ENCODE peak calls at places on chromosomes 13 and 19, in eight cellular contexts. X is mucosa of gallbladder; U is HS-5; W is Right ventricle myocardium superior; V is HS-27A; H is stimulated activated CD4-positive, alpha-beta T cell treated with anti-CD3 and anti-CD28 coated beads, Interleukin-1b, Interleukin-23, amount 100 ng/mL, for 24 hours; F is psoas muscle; J is left colon. A is an unnamed sample.
A peak's percentile ranks its signal among the peaks of the same experiment; 100 is the strongest.

GRCh38 chr19:2814426-2814825 is 5.2 kb upstream of the ZNF554 start:
- DNase-seq in W (no peak), X (no peak), V (no peak), H (no peak), U (no peak), F (no peak), J (no peak), A (no peak)

GRCh38 chr19:53809518-53810186 is 14.5 kb downstream of the NLRP12 start:
- DNase-seq in H (no peak), J (no peak), F (no peak), W (no peak), V (no peak), U (no peak), X (no peak), A (no peak)

GRCh38 chr13:94119360-94119936 is 360.0 kb downstream of the DCT start:
- DNase-seq in W (no peak), X (peak; percentile 70), H (no peak), U (no peak), V (no peak), J (peak; percentile 66), F (no peak), A (no peak)

GRCh38 chr13:30128095-30128494 is 179.3 kb downstream of the KATNAL1 start:
- DNase-seq in H (no peak), V (no peak), U (no peak), W (no peak), J (no peak), X (no peak), F (no peak), A (no peak)

GRCh38 chr19:55095260-55096060 is 19.8 kb downstream of the EPS8L1 start:
- DNase-seq in F (no peak), W (no peak), H (no peak), J (no peak), X (no peak), V (no peak), U (no peak), A (peak; percentile 25)

GRCh38 chr13:51636349-51636890 is 52.2 kb downstream of the WDFY2 start:
- DNase-seq in H (no peak), X (no peak), J (no peak), W (no peak), F (no peak), V (no peak), U (no peak), A (no peak)

GRCh38 chr13:101258071-101258470 is 158.2 kb downstream of the NALCN start:
- DNase-seq in H (no peak), F (peak; percentile 41), X (no peak), W (no peak), U (peak; percentile 15), J (no peak), V (peak; percentile 29), A (no peak)

GRCh38 chr19:50489461-50490011 is 12.9 kb upstream of the GARIN5A start:
- DNase-seq in W (peak; percentile 44), U (no peak), V (no peak), H (no peak), J (no peak), X (no peak), F (peak; percentile 53), A (peak; percentile 68)

GRCh38 chr19:46385636-46386035 is 27.7 kb downstream of the CCDC8 start:
- DNase-seq in X (no peak), F (no peak), H (no peak), V (no peak), J (no peak), W (no peak), U (no peak), A (peak; percentile 13)

GRCh38 chr19:607301-608154 is 17.8 kb downstream of the HCN2 start:
- DNase-seq in J (no peak), H (no peak), V (no peak), X (no peak), F (no peak), U (no peak), W (no peak), A (no peak)

GRCh38 chr13:111177081-111177711 is 62.1 kb downstream of the ARHGEF7 start:
- DNase-seq in H (no peak), X (peak; percentile 53), F (peak; percentile 65), W (peak; percentile 73), V (no peak), U (no peak), J (peak; percentile 39), A (peak; percentile 85)

GRCh38 chr13:106109391-106109791 is 426.1 kb downstream of the EFNB2 start:
- DNase-seq in H (no peak), V (peak; percentile 69), X (no peak), J (no peak), F (no peak), W (no peak), U (no peak), A (no peak)

GRCh38 chr19:38729653-38730469 is 14.4 kb downstream of the CAPN12 start:
- DNase-seq in U (no peak), F (peak; percentile 86), V (no peak), W (peak; percentile 86), X (peak; percentile 79), H (peak; percentile 55), J (peak; percentile 64), A (peak; percentile 80)

GRCh38 chr13:53513199-53513598 is 484.6 kb downstream of the OLFM4 start:
- DNase-seq in X (no peak), J (no peak), W (no peak), U (no peak), V (no peak), F (no peak), H (no peak), A (no peak)

GRCh38 chr19:51607077-51607476 is 23.1 kb downstream of the SIGLEC5 start:
- DNase-seq in V (no peak), X (no peak), J (peak; percentile 38), U (no peak), W (no peak), F (no peak), H (no peak), A (no peak)